ENCODE peak calls at places on chromosomes 7 and 10, in eight cellular contexts. N, E, D, S, G, X, V and A are unnamed samples.

GRCh38 chr7:88306590-88307048 is at the start of gene STEAP4:
- DNase-seq in E (peak; percentile 78), D (peak; percentile 96), S (peak; percentile 9), V (peak; percentile 4), N (peak; percentile 85), X (peak; percentile 87), G (peak; percentile 67), A (peak; percentile 84)

GRCh38 chr10:105406488-105406887 is 765.4 kb downstream of the SORCS3 start:
- DNase-seq in G (no peak), X (no peak), N (no peak), D (no peak), E (no peak), V (no peak), S (no peak), A (no peak)

GRCh38 chr7:5422324-5423271 is 1.0 kb downstream of the TNRC18 start:
- DNase-seq in E (no peak), V (peak; percentile 82), X (peak; percentile 17), G (peak; percentile 35), S (no peak), N (peak; percentile 49), D (peak; percentile 86), A (peak; percentile 78)

GRCh38 chr10:118521415-118522117 is 73.9 kb downstream of the PRLHR start:
- DNase-seq in V (no peak), S (no peak), N (no peak), G (no peak), D (no peak), X (no peak), E (no peak), A (no peak)

GRCh38 chr10:3295501-3296005 is 123.0 kb upstream of the PITRM1 start:
- DNase-seq in S (no peak), N (no peak), X (no peak), V (no peak), G (no peak), D (no peak), E (no peak), A (no peak)

GRCh38 chr7:128260069-128260468 is 19.0 kb downstream of the LEP start:
- DNase-seq in S (no peak), N (no peak), E (no peak), V (no peak), D (no peak), G (no peak), X (no peak), A (no peak)

GRCh38 chr10:126073606-126074005 is 177.2 kb downstream of the FANK1 start:
- DNase-seq in V (no peak), S (no peak), E (no peak), X (no peak), G (peak; percentile 65), D (no peak), N (no peak), A (no peak)

GRCh38 chr7:74453321-74454011 is at the start of gene GTF2IRD1:
- DNase-seq in S (no peak), X (peak; percentile 81), V (peak; percentile 92), G (peak; percentile 77), N (peak; percentile 90), D (peak; percentile 84), E (peak; percentile 67), A (peak; percentile 88)

GRCh38 chr7:4805979-4806290 is 30.5 kb downstream of the AP5Z1 start:
- DNase-seq in X (no peak), D (no peak), N (no peak), G (no peak), S (no peak), E (no peak), V (no peak), A (no peak)

GRCh38 chr7:55130554-55131198 is 111.9 kb downstream of the EGFR start:
- DNase-seq in V (no peak), E (peak; percentile 45), X (peak; percentile 46), S (no peak), D (peak; percentile 75), N (no peak), G (peak; percentile 92), A (no peak)

GRCh38 chr7:55130079-55130476 is 111.3 kb downstream of the EGFR start:
- DNase-seq in X (no peak), S (no peak), G (peak; percentile 42), E (no peak), V (no peak), N (no peak), D (no peak), A (no peak)

GRCh38 chr7:55128693-55129394 is 110.0 kb downstream of the EGFR start:
- DNase-seq in V (peak; percentile 29), D (no peak), S (no peak), X (peak; percentile 35), E (peak; percentile 58), N (no peak), G (peak; percentile 57), A (no peak)

GRCh38 chr7:55127622-55128081 is 108.8 kb downstream of the EGFR start:
- DNase-seq in N (no peak), E (peak; percentile 45), X (no peak), D (no peak), G (peak; percentile 90), V (no peak), S (no peak), A (no peak)

DNA sequence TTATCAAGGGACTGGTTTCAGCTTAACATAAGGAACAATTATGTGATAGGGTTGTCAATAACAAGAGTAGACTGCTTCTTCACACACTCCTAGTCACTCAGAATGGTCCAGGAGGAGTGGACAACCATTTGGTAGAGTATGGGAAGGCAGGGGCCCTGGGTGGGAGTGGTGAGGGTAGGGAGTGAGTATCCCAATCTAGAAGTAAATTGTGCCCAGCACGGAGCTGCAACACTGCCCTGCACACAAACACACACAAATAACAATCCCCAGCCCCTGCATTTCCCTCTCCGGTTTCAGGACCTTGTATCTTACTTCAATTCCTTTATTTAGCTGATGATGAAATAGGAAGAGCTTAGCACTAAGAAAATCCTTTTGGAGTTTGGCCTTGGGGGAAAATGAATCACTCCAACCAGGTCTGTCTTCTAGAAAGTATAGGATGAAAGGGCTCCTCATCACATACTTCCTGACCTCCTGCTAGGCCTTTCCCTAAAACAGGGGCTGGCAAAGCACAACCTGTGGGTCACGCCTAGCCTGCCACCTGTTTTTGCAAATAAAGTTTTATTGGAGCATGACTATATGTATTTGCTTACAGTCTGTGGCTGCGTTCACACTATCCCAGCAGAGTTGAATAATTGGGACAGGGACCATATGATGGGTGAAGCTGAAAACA is 110.7 kb downstream of the EGFR start:
- DNase-seq in N (no peak), G (peak; percentile 58), V (no peak), E (no peak), S (no peak), X (no peak), D (no peak), A (no peak)
- H3K4me1 ChIP-seq in N (peaks cover 63% of the 10 kb centered on the region), G (peaks cover 72% of the 10 kb centered on the region), V (peaks cover 20% of the 10 kb centered on the region), E (peaks cover 60% of the 10 kb centered on the region), S (peaks cover 90% of the 10 kb centered on the region), X (peaks cover 25% of the 10 kb centered on the region), D (peaks cover 73% of the 10 kb centered on the region), A (no peaks in the 10 kb centered on the region)

GRCh38 chr10:130636303-130636702 is 500.1 kb downstream of the GLRX3 start:
- DNase-seq in N (no peak), G (no peak), X (no peak), D (no peak), E (no peak), S (no peak), V (no peak), A (peak; percentile 23)
- H3K27ac ChIP-seq in N (no peak overlapping the region), G (no peak overlapping the region), X (no peak overlapping the region), D (no peak overlapping the region), E (no peak overlapping the region), S (no peak overlapping the region), V (no peak overlapping the region), A (no peak overlapping the region)

DNA sequence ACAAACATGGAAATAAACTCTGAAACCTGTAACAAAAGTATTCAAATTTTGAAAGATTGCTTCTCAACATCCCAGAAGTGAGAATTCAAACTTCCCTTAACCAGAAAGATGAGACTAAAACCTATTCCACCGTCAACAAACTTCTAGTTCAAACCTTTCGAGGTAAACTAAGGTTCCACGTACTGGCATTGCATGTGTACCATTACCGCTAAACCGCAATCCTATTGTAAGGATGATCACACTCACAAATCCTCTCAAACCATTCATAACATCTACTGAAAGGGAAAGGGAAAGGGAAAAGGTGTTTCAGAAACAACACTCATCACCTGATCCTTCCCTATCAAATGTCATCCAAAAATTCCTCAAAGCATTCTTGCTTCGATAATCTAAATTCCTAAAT is 3.1 kb downstream of the SMURF1 start:
- DNase-seq in S (no peak), V (no peak), G (no peak), E (no peak), N (no peak), D (no peak), X (no peak), A (no peak)
- H3K4me1 ChIP-seq in S (peaks cover 60% of the 10 kb centered on the region), V (peaks cover 39% of the 10 kb centered on the region), G (peaks cover 7% of the 10 kb centered on the region), E (peaks cover 37% of the 10 kb centered on the region), N (peaks cover 18% of the 10 kb centered on the region), D (peaks cover 61% of the 10 kb centered on the region), X (peaks cover 62% of the 10 kb centered on the region), A (peaks cover 21% of the 10 kb centered on the region)

GRCh38 chr7:133820584-133820983 is 306.6 kb upstream of the LRGUK start:
- DNase-seq in X (no peak), V (peak; percentile 6), G (no peak), E (no peak), N (no peak), S (no peak), D (no peak), A (no peak)
- H3K27ac ChIP-seq in X (no peak overlapping the region), V (no peak overlapping the region), G (no peak overlapping the region), E (no peak overlapping the region), N (no peak overlapping the region), S (no peak overlapping the region), D (no peak overlapping the region), A (no peak overlapping the region)

GRCh38 chr10:458466-458865 is 231.0 kb downstream of the DIP2C start:
- DNase-seq in N (no peak), G (no peak), S (no peak), D (peak; percentile 55), E (no peak), V (no peak), X (no peak), A (no peak)

GRCh38 chr10:451856-452255 is 237.6 kb downstream of the DIP2C start:
- DNase-seq in E (no peak), V (no peak), X (no peak), D (no peak), S (no peak), N (no peak), G (no peak), A (no peak)

GRCh38 chr10:452512-453504 is 236.7 kb downstream of the DIP2C start:
- DNase-seq in X (no peak), S (no peak), D (peak; percentile 58), G (peak; percentile 17), N (no peak), V (no peak), E (no peak), A (no peak)

GRCh38 chr10:456486-456885 is 233.0 kb downstream of the DIP2C start:
- DNase-seq in E (no peak), X (no peak), S (no peak), N (no peak), G (no peak), V (no peak), D (no peak), A (no peak)

GRCh38 chr10:454860-455259 is 234.6 kb downstream of the DIP2C start:
- DNase-seq in G (peak; percentile 85), D (no peak), E (no peak), S (no peak), V (peak; percentile 25), X (peak; percentile 51), N (peak; percentile 81), A (no peak)
- H3K4me1 ChIP-seq in G (no peaks in the 10 kb centered on the region), D (no peaks in the 10 kb centered on the region), E (peaks cover 19% of the 10 kb centered on the region), S (peaks cover 38% of the 10 kb centered on the region), V (no peaks in the 10 kb centered on the region), X (peaks cover 7% of the 10 kb centered on the region), N (peaks cover 19% of the 10 kb centered on the region), A (peaks cover 8% of the 10 kb centered on the region)